ENCODE peak calls at places on chromosomes 3 and 15, in eight cellular contexts. M, U, R, B, G, N, Q and O are unnamed samples.

GRCh38 chr15:88656760-88657221 is 18.0 kb downstream of the ISG20 start:
- DNase-seq in M (no peak), U (no peak), R (peak), B (peak), G (no peak), N (no peak), Q (no peak), O (peak)

GRCh38 chr3:141845407-141846049 is 30.9 kb upstream of the ATP1B3 start:
- DNase-seq in M (no peak), U (no peak), R (no peak), B (no peak), G (no peak), N (peak), Q (peak), O (no peak)

GRCh38 chr3:56928379-56929068 is 126.8 kb upstream of the ARHGEF3 start:
- DNase-seq in M (peak), U (no peak), R (no peak), B (peak), G (no peak), N (peak), Q (peak), O (no peak)

GRCh38 chr15:93250905-93251304 is 161.9 kb upstream of the RGMA start:
- DNase-seq in M (no peak), U (no peak), R (no peak), B (no peak), G (peak), N (no peak), Q (no peak), O (no peak)

GRCh38 chr3:149016242-149016641 is 24.9 kb downstream of the GYG1 start:
- DNase-seq in M (no peak), U (no peak), R (no peak), B (no peak), G (no peak), N (no peak), Q (no peak), O (no peak)

GRCh38 chr15:22231603-22232002 is 151.3 kb downstream of the OR4M2 start:
- DNase-seq in M (no peak), U (no peak), R (no peak), B (no peak), G (peak), N (no peak), Q (no peak), O (no peak)

GRCh38 chr3:172029425-172030128 is 9.8 kb upstream of the FNDC3B start:
- DNase-seq in M (no peak), U (no peak), R (no peak), B (no peak), G (no peak), N (no peak), Q (no peak), O (no peak)

GRCh38 chr3:10012106-10012505 is 14.1 kb upstream of the FANCD2 start:
- DNase-seq in M (no peak), U (no peak), R (no peak), B (no peak), G (no peak), N (no peak), Q (no peak), O (no peak)

GRCh38 chr3:147945968-147946519 is 536.9 kb downstream of the ZIC1 start:
- DNase-seq in M (peak), U (no peak), R (no peak), B (no peak), G (peak), N (peak), Q (no peak), O (peak)

GRCh38 chr3:150073513-150073912 is 102.8 kb upstream of the PFN2 start:
- DNase-seq in M (no peak), U (no peak), R (no peak), B (no peak), G (no peak), N (no peak), Q (no peak), O (no peak)

GRCh38 chr15:99442268-99442897 is 123.4 kb upstream of the MEF2A start:
- DNase-seq in M (peak), U (peak), R (peak), B (peak), G (peak), N (no peak), Q (no peak), O (peak)

GRCh38 chr15:67253517-67254237 is 784 bp downstream of the AAGAB start:
- DNase-seq in M (peak), U (no peak), R (no peak), B (no peak), G (no peak), N (no peak), Q (no peak), O (no peak)

GRCh38 chr3:152365766-152366593 is 97.3 kb downstream of the MBNL1 start:
- DNase-seq in M (peak), U (no peak), R (no peak), B (no peak), G (no peak), N (no peak), Q (no peak), O (no peak)

GRCh38 chr3:62723636-62724217 is 151.5 kb downstream of the CADPS start:
- DNase-seq in M (no peak), U (no peak), R (no peak), B (no peak), G (no peak), N (peak), Q (no peak), O (no peak)

GRCh38 chr3:62665627-62666433 is 209.4 kb downstream of the CADPS start:
- DNase-seq in M (peak), U (peak), R (peak), B (no peak), G (peak), N (peak), Q (no peak), O (peak)

GRCh38 chr3:120429921-120430361 is 20.9 kb downstream of the FSTL1 start:
- DNase-seq in M (peak), U (no peak), R (no peak), B (no peak), G (no peak), N (no peak), Q (no peak), O (no peak)

GRCh38 chr3:82462977-82463376 is 701.5 kb upstream of the GBE1 start:
- DNase-seq in M (no peak), U (no peak), R (no peak), B (no peak), G (no peak), N (no peak), Q (no peak), O (no peak)

GRCh38 chr15:38070778-38071177 is 136.3 kb downstream of the TMCO5A start:
- DNase-seq in M (peak), U (no peak), R (no peak), B (no peak), G (no peak), N (no peak), Q (no peak), O (no peak)
- H3K27ac ChIP-seq in M (no peak), U (no peak), R (peak), B (peak), G (no peak), N (no peak), Q (no peak), O (no peak)

GRCh38 chr3:12286927-12287726 is 1.7 kb upstream of the PPARG start:
- DNase-seq in M (no peak), U (peak), R (peak), B (no peak), G (peak), N (peak), Q (no peak), O (no peak)
- H3K4me3 ChIP-seq in M (peak), U (peak), R (peak), B (peak), G (peak), N (peak), Q (no peak), O (peak)

GRCh38 chr15:91068436-91068835 is 31.6 kb upstream of the SV2B start:
- DNase-seq in M (no peak), U (no peak), R (no peak), B (no peak), G (no peak), N (no peak), Q (no peak), O (no peak)
- H3K27ac ChIP-seq in M (no peak), U (no peak), R (no peak), B (no peak), G (no peak), N (no peak), Q (no peak), O (no peak)

DNA sequence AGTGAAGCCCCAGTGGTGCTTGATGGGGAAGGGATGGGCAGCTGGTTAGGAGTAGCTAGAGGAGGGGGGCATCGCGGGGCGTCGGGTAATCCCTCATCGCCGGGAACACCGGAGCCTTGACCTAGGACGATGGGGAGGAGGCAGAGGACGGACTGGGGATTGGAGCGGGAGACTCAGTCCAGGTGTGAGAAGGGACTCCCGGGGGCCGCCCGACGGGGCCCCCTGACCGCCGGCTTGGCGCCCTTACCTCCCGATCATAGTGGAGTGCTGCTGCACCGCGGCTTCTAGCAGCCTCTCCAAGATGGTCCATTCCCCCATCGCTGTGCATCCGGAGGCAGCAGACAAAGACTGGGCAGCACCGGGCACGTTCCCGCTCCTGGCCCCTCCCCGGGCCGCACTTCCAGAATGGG is 622 bp downstream of the GJD2 start:
- DNase-seq in M (no peak), U (no peak), R (no peak), B (no peak), G (no peak), N (peak), Q (no peak), O (no peak)
- H3K4me3 ChIP-seq in M (no peak), U (no peak), R (no peak), B (no peak), G (no peak), N (peak), Q (no peak), O (no peak)

GRCh38 chr15:59166156-59166555 is 40.5 kb upstream of the LDHAL6B start:
- DNase-seq in M (no peak), U (no peak), R (no peak), B (no peak), G (no peak), N (no peak), Q (no peak), O (no peak)
- H3K27ac ChIP-seq in M (no peak), U (no peak), R (no peak), B (no peak), G (no peak), N (no peak), Q (no peak), O (peak)

GRCh38 chr3:99128740-99129505 is 227.4 kb upstream of the DCBLD2 start:
- DNase-seq in M (peak), U (no peak), R (no peak), B (no peak), G (no peak), N (no peak), Q (no peak), O (no peak)
- H3K4me3 ChIP-seq in M (no peak), U (no peak), R (no peak), B (no peak), G (no peak), N (no peak), Q (no peak), O (no peak)

DNA sequence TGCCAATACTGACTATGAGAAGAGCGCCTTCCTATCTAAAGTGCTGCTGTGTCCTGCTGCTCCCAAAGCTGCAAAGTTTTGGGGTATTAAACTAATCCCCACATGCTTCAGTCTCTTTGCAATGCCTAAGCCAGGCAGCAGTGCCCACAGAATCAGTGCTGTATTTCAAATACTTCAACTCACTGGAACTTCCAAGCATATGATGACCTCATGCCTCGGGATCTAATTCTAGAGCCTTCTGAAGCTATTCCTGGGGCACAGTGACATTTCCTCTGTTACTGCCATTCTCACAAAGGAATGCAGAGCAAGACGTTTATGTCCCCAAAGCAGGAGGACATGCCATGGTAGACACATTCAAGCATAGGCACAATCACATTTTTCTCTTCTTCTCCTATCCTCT is 78.5 kb downstream of the CD200 start:
- DNase-seq in M (no peak), U (no peak), R (no peak), B (no peak), G (no peak), N (no peak), Q (no peak), O (no peak)
- H3K27ac ChIP-seq in M (no peak), U (no peak), R (no peak), B (no peak), G (no peak), N (no peak), Q (no peak), O (peak)

DNA sequence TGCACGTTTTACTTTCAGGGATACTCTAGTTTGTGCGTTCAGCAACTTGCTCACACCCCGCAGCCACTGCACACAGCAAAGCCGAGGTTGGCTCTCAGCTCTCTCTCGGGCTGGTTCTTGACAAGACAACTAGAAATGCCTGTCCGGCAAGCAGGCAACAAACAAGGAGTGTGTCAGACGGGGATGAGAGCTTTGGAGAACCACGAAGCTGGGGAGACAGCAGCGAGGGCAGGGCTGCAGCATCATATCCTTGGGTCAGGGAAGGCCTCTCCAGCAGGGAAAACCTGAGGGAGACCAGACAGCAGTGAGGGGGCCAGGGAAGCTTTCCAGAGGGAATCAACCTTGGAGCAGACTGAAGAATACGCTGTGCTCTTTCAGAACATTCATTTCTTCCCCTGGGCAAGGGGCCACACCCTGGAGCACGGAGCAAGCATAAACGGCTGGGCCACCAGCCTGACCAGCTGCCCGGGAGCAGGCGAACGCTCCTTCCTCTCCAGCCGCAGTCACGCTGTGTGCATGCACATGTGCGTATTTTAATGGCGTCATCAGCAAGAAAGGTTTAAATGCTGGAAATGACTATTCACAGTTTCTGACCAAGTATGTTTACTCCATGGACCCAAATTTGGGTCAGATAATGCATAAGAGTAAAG is 58.7 kb downstream of the CHSY1 start:
- DNase-seq in M (no peak), U (no peak), R (no peak), B (no peak), G (peak), N (no peak), Q (no peak), O (peak)
- H3K4me3 ChIP-seq in M (no peak), U (no peak), R (no peak), B (no peak), G (no peak), N (no peak), Q (no peak), O (no peak)

DNA sequence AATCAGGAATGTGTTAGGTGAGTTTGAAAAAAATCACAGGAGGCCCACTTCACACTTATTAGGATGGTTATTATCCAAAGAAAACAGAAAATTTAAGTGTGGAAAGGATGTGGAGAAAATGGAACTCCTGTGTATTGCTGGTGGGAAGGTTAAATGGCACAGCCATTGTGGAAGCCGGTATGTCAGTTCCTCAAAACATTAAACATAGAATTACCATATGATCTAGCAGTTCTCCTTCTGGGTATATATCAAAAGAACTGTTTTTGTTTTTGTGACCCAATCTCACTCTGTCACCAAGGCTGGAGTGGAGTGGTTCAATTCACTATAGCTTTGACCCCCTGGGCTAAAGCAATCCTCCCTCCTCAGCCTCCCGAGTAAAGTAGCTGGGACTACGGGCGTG is 10.4 kb upstream of the ZFYVE19 start:
- DNase-seq in M (no peak), U (no peak), R (no peak), B (no peak), G (no peak), N (no peak), Q (no peak), O (no peak)
- H3K27ac ChIP-seq in M (no peak), U (no peak), R (no peak), B (no peak), G (no peak), N (no peak), Q (no peak), O (no peak)